ENCODE peak calls at places on chromosomes 6 and 20, in eight cellular contexts. L, J, N, F, Z, T, W and O are unnamed samples.

GRCh38 chr6:105135907-105136432 is 43.8 kb downstream of the POPDC3 start:
- DNase-seq in L (no peak), J (peak), N (no peak), F (no peak), Z (no peak), T (no peak), W (peak), O (peak)

GRCh38 chr6:21840428-21840827 is 246.9 kb downstream of the SOX4 start:
- DNase-seq in L (peak), J (peak), N (no peak), F (no peak), Z (no peak), T (peak), W (peak), O (peak)

GRCh38 chr6:53837875-53838806 is 43.3 kb downstream of the LRRC1 start:
- DNase-seq in L (no peak), J (peak), N (no peak), F (no peak), Z (no peak), T (no peak), W (peak), O (no peak)

GRCh38 chr6:18528084-18528743 is 141.1 kb downstream of the RNF144B start:
- DNase-seq in L (peak), J (peak), N (no peak), F (no peak), Z (no peak), T (peak), W (peak), O (peak)

GRCh38 chr20:31494131-31494530 is 19.0 kb downstream of the REM1 start:
- DNase-seq in L (peak), J (peak), N (no peak), F (no peak), Z (no peak), T (peak), W (peak), O (no peak)

GRCh38 chr6:148513145-148514071 is 170.8 kb downstream of the SASH1 start:
- DNase-seq in L (no peak), J (peak), N (no peak), F (no peak), Z (no peak), T (no peak), W (peak), O (no peak)

GRCh38 chr6:511488-512137 is 120.1 kb downstream of the IRF4 start:
- DNase-seq in L (no peak), J (no peak), N (no peak), F (no peak), Z (no peak), T (no peak), W (peak), O (peak)

GRCh38 chr20:59723108-59723500 is 118.8 kb downstream of the PHACTR3 start:
- DNase-seq in L (no peak), J (no peak), N (no peak), F (no peak), Z (no peak), T (no peak), W (no peak), O (no peak)

GRCh38 chr6:80170433-80170832 is 64.0 kb downstream of the BCKDHB start:
- DNase-seq in L (peak), J (no peak), N (no peak), F (no peak), Z (no peak), T (no peak), W (no peak), O (no peak)

GRCh38 chr20:20211988-20212518 is 155.9 kb upstream of the INSM1 start:
- DNase-seq in L (no peak), J (no peak), N (no peak), F (no peak), Z (no peak), T (no peak), W (no peak), O (no peak)

GRCh38 chr6:143596857-143597256 is 80.9 kb upstream of the PHACTR2 start:
- DNase-seq in L (no peak), J (peak), N (peak), F (no peak), Z (no peak), T (no peak), W (peak), O (peak)

GRCh38 chr20:29689411-29690225 is 1567.8 kb upstream of the DEFB115 start:
- DNase-seq in L (no peak), J (peak), N (peak), F (no peak), Z (no peak), T (peak), W (no peak), O (no peak)

GRCh38 chr6:10521104-10521808 is at the start of gene GCNT2:
- DNase-seq in L (peak), J (no peak), N (no peak), F (no peak), Z (no peak), T (peak), W (peak), O (peak)

GRCh38 chr20:621115-621756 is 11.1 kb upstream of the TCF15 start:
- DNase-seq in L (no peak), J (no peak), N (no peak), F (no peak), Z (no peak), T (no peak), W (peak), O (peak)

GRCh38 chr6:4936681-4937041 is 67.2 kb downstream of the RPP40 start:
- DNase-seq in L (peak), J (peak), N (no peak), F (no peak), Z (no peak), T (peak), W (peak), O (peak)